ENCODE peak calls at places on chromosomes 4 and X, in eight cellular contexts. H is tibial nerve, E is activated B cell treated with CpG ODN at 0.5 μM for 24 hours, B is endothelial cell, D is neural progenitor cell, L is tibial artery, V is astrocyte of the spinal cord, U is ovary. P is an unnamed sample.

GRCh38 chr4:176302283-176303275 is 17.2 kb upstream of the SPCS3 start:
- DNase-seq in V (peak; percentile 76), U (no peak), E (no peak), D (no peak), B (no peak), H (no peak), L (no peak), P (peak; percentile 55)

GRCh38 chr4:173528378-173529321 is 1.4 kb downstream of the HAND2 start:
- DNase-seq in L (peak; percentile 77), B (no peak), E (no peak), V (no peak), H (no peak), D (peak; percentile 66), U (peak; percentile 45), P (no peak)

GRCh38 chr4:150570862-150571261 is 11.1 kb upstream of the MAB21L2 start:
- DNase-seq in U (no peak), V (no peak), E (no peak), H (no peak), B (no peak), L (no peak), D (no peak), P (no peak)

GRCh38 chr4:41541697-41542096 is 3.7 kb downstream of the LIMCH1 start:
- DNase-seq in V (no peak), H (peak; percentile 31), E (no peak), U (no peak), L (peak; percentile 67), D (no peak), B (no peak), P (peak; percentile 31)

GRCh38 chr4:102535398-102536082 is 34.4 kb downstream of the NFKB1 start:
- DNase-seq in U (no peak), B (no peak), E (no peak), D (no peak), L (no peak), V (peak; percentile 83), H (no peak), P (no peak)

GRCh38 chr4:112361181-112361791 is 64.1 kb downstream of the ALPK1 start:
- DNase-seq in V (peak; percentile 70), E (peak; percentile 32), B (no peak), U (no peak), D (peak; percentile 64), L (no peak), H (no peak), P (no peak)

GRCh38 chr4:82560853-82561744 is 689 bp downstream of the TMEM150C start:
- DNase-seq in U (peak; percentile 23), L (no peak), E (no peak), H (no peak), D (no peak), V (no peak), B (peak; percentile 43), P (no peak)

GRCh38 chrX:41728125-41728524 is 4.1 kb downstream of the GPR82 start:
- DNase-seq in V (no peak), U (no peak), L (no peak), H (no peak), D (no peak), B (no peak), E (no peak), P (no peak)

GRCh38 chrX:16469870-16470269 is 180.1 kb upstream of the S100G start:
- DNase-seq in V (no peak), D (peak; percentile 8), L (no peak), E (no peak), H (no peak), B (no peak), U (no peak), P (no peak)

GRCh38 chr4:123481034-123481433 is 84.4 kb downstream of the SPRY1 start:
- DNase-seq in H (no peak), L (no peak), B (no peak), E (no peak), U (no peak), V (peak; percentile 91), D (no peak), P (no peak)

GRCh38 chr4:165508372-165509120 is 129.7 kb downstream of the CPE start:
- DNase-seq in H (no peak), U (no peak), D (no peak), L (no peak), E (no peak), V (no peak), B (no peak), P (no peak)

GRCh38 chr4:78298618-78299017 is 241.5 kb downstream of the FRAS1 start:
- DNase-seq in V (peak; percentile 19), U (no peak), B (no peak), H (no peak), E (no peak), L (no peak), D (no peak), P (no peak)

GRCh38 chr4:154018659-154019058 is 229.8 kb upstream of the SFRP2 start:
- DNase-seq in B (peak; percentile 26), D (peak; percentile 80), H (no peak), U (no peak), E (no peak), L (no peak), V (no peak), P (no peak)

GRCh38 chrX:72258174-72258573 is 18.9 kb downstream of the RPS4X start:
- DNase-seq in B (no peak), U (no peak), H (no peak), E (no peak), D (no peak), V (peak; percentile 70), L (no peak), P (peak; percentile 38)

GRCh38 chr4:140637836-140638235 is 69.1 kb upstream of the UCP1 start:
- DNase-seq in H (no peak), E (no peak), U (no peak), L (no peak), V (no peak), B (peak; percentile 35), D (peak; percentile 68), P (no peak)

GRCh38 chrX:49712577-49712976 is 16.8 kb upstream of the PAGE1 start:
- DNase-seq in U (no peak), B (no peak), E (no peak), D (no peak), V (no peak), L (no peak), H (no peak), P (no peak)

GRCh38 chrX:53056292-53056691 is 7.7 kb downstream of the GPR173 start:
- DNase-seq in H (no peak), L (no peak), B (no peak), U (no peak), D (no peak), V (no peak), E (no peak), P (no peak)

GRCh38 chr4:74047152-74047551 is 8.7 kb upstream of the CXCL3 start:
- DNase-seq in V (no peak), E (no peak), H (no peak), L (no peak), U (no peak), D (no peak), B (no peak), P (no peak)

GRCh38 chr4:158811704-158812103 is 42.9 kb downstream of the FNIP2 start:
- DNase-seq in E (no peak), H (peak; percentile 53), U (no peak), D (no peak), L (no peak), B (no peak), V (no peak), P (no peak)

GRCh38 chr4:185773419-185773818 is 38.6 kb downstream of the SORBS2 start:
- DNase-seq in B (no peak), V (no peak), U (no peak), L (peak; percentile 94), D (peak; percentile 42), H (no peak), E (no peak), P (no peak)
- TF ChIP-seq CTCF in B (no peak), V (no peak), U (no peak), L (no peak), D (no peak), H (no peak), E (no peak), P (no peak)

DNA sequence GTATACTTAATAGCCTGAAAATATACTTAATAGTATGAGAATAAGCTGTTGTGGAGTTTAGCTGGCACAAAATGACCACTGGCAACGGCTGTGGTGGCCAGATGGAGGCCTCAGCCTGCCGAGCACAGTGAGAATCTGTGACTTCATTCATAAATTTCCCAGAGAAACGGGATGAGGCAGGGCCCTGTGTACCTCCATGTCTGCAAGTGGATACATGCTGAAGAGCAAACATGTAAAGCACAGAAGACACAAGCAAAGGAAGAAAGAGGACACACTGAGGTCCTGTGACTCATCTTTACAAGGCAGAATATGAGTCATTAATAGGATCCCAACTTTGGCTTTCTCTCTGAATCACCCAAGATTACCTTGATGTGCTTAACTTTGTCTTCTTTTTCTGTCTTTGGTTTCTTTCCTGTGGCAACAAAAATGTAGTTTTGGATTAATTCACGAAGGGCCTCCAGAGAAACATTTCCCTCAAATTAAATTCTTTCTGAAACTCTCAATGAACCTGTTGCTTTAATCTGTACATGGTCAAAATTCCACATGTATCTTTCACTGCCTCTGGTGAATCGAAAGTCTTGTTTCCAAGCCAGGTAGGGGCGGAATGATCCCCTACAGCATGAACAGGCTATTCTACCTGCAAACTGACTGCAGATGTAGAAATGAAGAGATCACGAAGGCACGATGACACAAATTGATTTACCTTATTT is 56.4 kb downstream of the IRF2 start:
- DNase-seq in B (no peak), H (no peak), D (no peak), V (peak; percentile 86), E (no peak), L (no peak), U (no peak), P (peak; percentile 70)
- TF ChIP-seq CTCF in B (no peak), H (no peak), D (no peak), V (peak; percentile 25), E (no peak), L (no peak), U (no peak), P (peak; percentile 7)

GRCh38 chr4:84167579-84167978 is 331.5 kb downstream of the NKX6-1 start:
- DNase-seq in E (no peak), U (no peak), L (no peak), H (no peak), V (no peak), B (peak; percentile 14), D (peak; percentile 68), P (no peak)
- TF ChIP-seq CTCF in E (no peak), U (no peak), L (no peak), H (no peak), V (peak; percentile 5), B (no peak), D (peak; percentile 60), P (no peak)

GRCh38 chr4:119210760-119211159 is 1.8 kb upstream of the USP53 start:
- DNase-seq in U (no peak), B (no peak), E (no peak), D (no peak), H (no peak), L (no peak), V (peak; percentile 16), P (no peak)

GRCh38 chr4:119212251-119212963 is at the start of gene USP53:
- DNase-seq in U (peak; percentile 99), B (peak; percentile 99), E (peak; percentile 95), D (peak; percentile 98), L (peak; percentile 100), V (peak; percentile 99), H (peak; percentile 98), P (peak; percentile 93)

GRCh38 chr4:119211856-119212250 is 660 bp upstream of the USP53 start:
- DNase-seq in D (no peak), B (no peak), E (no peak), V (no peak), L (no peak), H (no peak), U (no peak), P (no peak)

GRCh38 chr4:119209586-119209985 is 2.9 kb upstream of the USP53 start:
- DNase-seq in V (no peak), H (no peak), E (no peak), L (no peak), B (no peak), D (no peak), U (no peak), P (no peak)

GRCh38 chr4:119212964-119213606 is 572 bp downstream of the USP53 start:
- DNase-seq in L (peak; percentile 95), U (peak; percentile 84), B (peak; percentile 78), V (peak; percentile 97), E (peak; percentile 67), H (peak; percentile 78), D (peak; percentile 94), P (peak; percentile 63)
- TF ChIP-seq CTCF in L (no peak), U (no peak), B (no peak), V (peak; percentile 55), E (no peak), H (peak; percentile 19), D (peak; percentile 48), P (peak; percentile 48)

P was measured in BJ.